ENCODE peak calls at places on chromosome 19, in seven cellular contexts. W is neural progenitor cell; Q is spleen; O is CD8-positive, alpha-beta T cell; M is uterus; F is CD4-positive, CD25-positive, alpha-beta regulatory T cell; D is aorta. S is an unnamed sample.

GRCh38 chr19:48296963-48297734 is 27.3 kb downstream of the ZNF114 start:
- DNase-seq in M (no peak), F (no peak), D (no peak), O (no peak), Q (no peak), W (no peak), S (no peak)

GRCh38 chr19:3450796-3451411 is 29.4 kb downstream of the SMIM24 start:
- DNase-seq in F (no peak), Q (no peak), O (no peak), M (peak; percentile 88), D (peak; percentile 93), W (no peak), S (no peak)

GRCh38 chr19:21202865-21203494 is 61.1 kb downstream of the ZNF431 start:
- DNase-seq in Q (no peak), W (peak; percentile 65), M (no peak), O (peak; percentile 17), F (peak; percentile 27), D (no peak), S (no peak)

GRCh38 chr19:40213882-40214570 is 4.2 kb downstream of the TTC9B start:
- DNase-seq in Q (no peak), O (no peak), F (no peak), D (no peak), M (no peak), W (no peak), S (no peak)

GRCh38 chr19:31185261-31185660 is 164.0 kb downstream of the TSHZ3 start:
- DNase-seq in F (no peak), O (no peak), Q (no peak), W (peak; percentile 9), D (no peak), M (no peak), S (no peak)

GRCh38 chr19:53365899-53366493 is 491 bp downstream of the ZNF525 start:
- DNase-seq in Q (peak; percentile 81), W (peak; percentile 66), D (no peak), M (no peak), F (no peak), O (no peak), S (no peak)

GRCh38 chr19:7698583-7698982 is 3.3 kb downstream of the FCER2 start:
- DNase-seq in D (no peak), F (no peak), Q (peak; percentile 71), W (no peak), M (no peak), O (no peak), S (no peak)

GRCh38 chr19:50794778-50795664 is 4.8 kb downstream of the ACP4 start:
- DNase-seq in M (no peak), W (no peak), O (no peak), Q (no peak), F (no peak), D (no peak), S (peak; percentile 75)

GRCh38 chr19:41839211-41839610 is 5.3 kb downstream of the LYPD4 start:
- DNase-seq in M (no peak), O (no peak), Q (no peak), D (no peak), F (no peak), W (no peak), S (no peak)

GRCh38 chr19:9175326-9175725 is 3.5 kb upstream of the OR7D2 start:
- DNase-seq in D (no peak), W (no peak), M (no peak), F (no peak), Q (no peak), O (no peak), S (no peak)
- H3K4me3 ChIP-seq in D (no peak overlapping the region), W (no peak overlapping the region), M (no peak overlapping the region), F (no peak overlapping the region), Q (no peak overlapping the region), O (no peak overlapping the region), S (no peak overlapping the region)

DNA sequence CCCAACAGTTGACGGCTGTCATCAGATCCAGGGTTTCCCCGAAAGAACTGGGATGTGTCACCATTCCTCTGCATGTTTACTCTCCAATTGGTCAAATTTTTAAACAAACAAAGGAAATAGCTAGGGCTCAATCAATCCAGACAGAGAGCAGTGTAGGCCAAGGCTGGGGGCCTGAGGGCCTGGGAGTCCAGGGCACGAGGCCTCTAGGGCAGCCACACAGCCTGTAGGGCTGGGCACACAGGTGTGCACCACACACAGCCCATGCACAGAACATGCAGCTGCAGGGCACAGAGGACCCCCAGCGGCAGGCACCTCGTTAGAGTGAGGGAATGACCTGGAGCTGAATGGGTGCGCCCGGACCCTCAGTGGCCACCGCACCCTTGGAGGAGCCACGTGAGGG is 9.5 kb downstream of the MIER2 start:
- DNase-seq in M (no peak), F (no peak), D (no peak), W (no peak), O (no peak), Q (no peak), S (no peak)
- H3K27me3 ChIP-seq in M (no peaks in the 10 kb centered on the region), F (no peaks in the 10 kb centered on the region), D (no peaks in the 10 kb centered on the region), W (no peaks in the 10 kb centered on the region), O (no peaks in the 10 kb centered on the region), Q (no peaks in the 10 kb centered on the region), S (no peaks in the 10 kb centered on the region)

GRCh38 chr19:5418676-5419075 is 36.5 kb upstream of the ZNRF4 start:
- DNase-seq in F (no peak), W (no peak), O (no peak), M (no peak), Q (no peak), D (no peak), S (no peak)
- H3K4me3 ChIP-seq in F (no peak overlapping the region), W (no peak overlapping the region), O (no peak overlapping the region), M (no peak overlapping the region), Q (no peak overlapping the region), D (no peak overlapping the region), S (no peak overlapping the region)

DNA sequence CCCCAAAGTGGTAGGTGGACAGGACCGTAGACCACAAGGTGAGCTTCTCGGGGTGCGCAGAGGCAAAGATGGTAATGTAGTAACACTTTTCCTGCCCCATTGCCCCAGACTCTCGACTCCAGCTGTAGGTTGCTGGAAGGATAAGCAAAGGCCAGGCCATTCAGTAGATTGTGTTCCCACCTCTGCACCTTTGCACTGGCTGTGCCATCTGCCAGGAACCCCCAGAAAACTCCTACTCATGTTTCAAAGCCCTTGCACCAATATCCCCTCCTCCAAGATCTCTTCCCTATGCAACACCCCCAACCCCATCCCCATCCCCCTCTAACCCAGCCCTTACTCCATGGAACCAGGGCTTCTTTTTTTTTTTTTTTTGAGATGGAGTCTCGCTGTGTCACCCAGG is 18.3 kb downstream of the IL12RB1 start:
- DNase-seq in F (no peak), W (no peak), Q (no peak), D (no peak), M (no peak), O (no peak), S (no peak)
- H3K27me3 ChIP-seq in F (no peaks in the 10 kb centered on the region), W (no peaks in the 10 kb centered on the region), Q (no peaks in the 10 kb centered on the region), D (no peaks in the 10 kb centered on the region), M (no peaks in the 10 kb centered on the region), O (no peaks in the 10 kb centered on the region), S (no peaks in the 10 kb centered on the region)

DNA sequence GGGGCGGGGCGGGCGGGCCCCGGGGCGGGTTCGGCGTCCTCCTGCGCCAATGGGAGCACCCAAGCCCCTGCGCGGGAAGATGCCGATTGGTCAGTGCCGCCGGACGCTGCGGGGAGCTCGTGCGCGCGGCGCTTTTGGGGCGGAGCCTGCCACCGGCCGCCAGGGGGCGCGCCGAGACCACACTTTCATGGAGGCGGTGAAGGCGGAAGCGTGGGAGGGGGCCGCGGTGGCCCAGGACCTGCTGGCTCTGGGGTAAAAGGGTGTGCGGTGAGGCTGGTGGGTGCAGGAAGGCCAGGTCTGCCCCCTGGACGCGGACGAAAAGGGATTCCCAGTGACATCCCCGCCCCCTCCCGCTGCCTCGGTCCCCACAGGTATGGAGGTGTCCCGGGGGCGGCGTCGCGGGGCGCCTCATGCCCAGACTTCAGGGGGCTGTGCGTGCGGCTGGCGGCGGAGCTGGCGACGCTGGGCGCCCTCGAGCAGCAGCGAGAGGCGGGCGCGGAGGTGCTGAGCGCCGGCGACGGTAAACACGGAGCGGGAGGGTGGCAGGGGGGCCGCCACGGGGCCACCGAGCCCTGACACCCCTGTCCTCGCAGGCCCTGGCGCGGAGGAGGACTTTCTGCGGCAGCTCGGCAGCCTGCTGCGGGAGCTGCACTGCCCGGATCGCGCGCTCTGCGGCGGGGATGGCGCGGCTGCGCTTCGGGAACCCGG is at the start of gene FAM98C:
- DNase-seq in D (peak; percentile 98), F (peak; percentile 99), M (peak; percentile 98), W (peak; percentile 99), O (peak; percentile 98), Q (peak; percentile 98), S (peak; percentile 98)
- H3K4me3 ChIP-seq in D (peak within 1 kb of the TSS; percentile 76), F (peak within 1 kb of the TSS; percentile 74), M (peak within 1 kb of the TSS; percentile 76), W (peak within 1 kb of the TSS; percentile 72), O (peak within 1 kb of the TSS; percentile 95), Q (peak within 1 kb of the TSS; percentile 80), S (peak within 1 kb of the TSS; percentile 67)

GRCh38 chr19:12836529-12836863 is 1.8 kb upstream of the MAST1 start:
- DNase-seq in O (no peak), F (no peak), W (no peak), M (no peak), D (no peak), Q (no peak), S (no peak)

GRCh38 chr19:12833418-12833746 is 997 bp downstream of the RTBDN start:
- DNase-seq in Q (no peak), M (no peak), D (no peak), F (no peak), W (no peak), O (no peak), S (no peak)

GRCh38 chr19:12834418-12834943 is at the start of gene RTBDN:
- DNase-seq in Q (no peak), O (no peak), W (peak; percentile 50), F (no peak), D (no peak), M (no peak), S (no peak)

GRCh38 chr19:12833747-12834417 is 497 bp downstream of the RTBDN start:
- DNase-seq in D (no peak), M (no peak), F (no peak), O (peak; percentile 26), W (peak; percentile 81), Q (no peak), S (no peak)

GRCh38 chr19:12834976-12835757 is 788 bp upstream of the RTBDN start:
- DNase-seq in W (peak; percentile 57), Q (no peak), O (no peak), F (peak; percentile 44), M (no peak), D (no peak), S (no peak)
- H3K27me3 ChIP-seq in W (peaks cover 92% of the 10 kb centered on the region), Q (peaks cover 6% of the 10 kb centered on the region), O (peaks cover 63% of the 10 kb centered on the region), F (peaks cover 57% of the 10 kb centered on the region), M (peaks cover 65% of the 10 kb centered on the region), D (no peaks in the 10 kb centered on the region), S (peaks cover 2% of the 10 kb centered on the region)

S was measured in GM06990.